ENCODE peak calls at places on chromosome 3, in four cellular contexts. One of them, this sample, is unnamed.

GRCh38 chr3:127065561-127066270 is 82.8 kb downstream of the PLXNA1 start:
- DNase-seq in BJ: no peak
- DNase-seq in CD8-positive, alpha-beta T cell: no peak
- DNase-seq in GM12865: no peak
- DNase-seq in this sample: no peak

GRCh38 chr3:70736009-70736408 is 423.6 kb upstream of the MDFIC2 start:
- DNase-seq in BJ: no peak
- DNase-seq in CD8-positive, alpha-beta T cell: no peak
- DNase-seq in GM12865: no peak
- DNase-seq in this sample: no peak

GRCh38 chr3:143244516-143245063 is 125.0 kb downstream of the CHST2 start:
- DNase-seq in BJ: no peak
- DNase-seq in CD8-positive, alpha-beta T cell: no peak
- DNase-seq in GM12865: no peak
- DNase-seq in this sample: no peak

GRCh38 chr3:138332472-138333073 is 2.9 kb upstream of the NME9 start:
- DNase-seq in BJ: no peak
- DNase-seq in CD8-positive, alpha-beta T cell: no peak
- DNase-seq in GM12865: peak
- DNase-seq in this sample: no peak

GRCh38 chr3:104582092-104582491 is 784.6 kb upstream of the ALCAM start:
- DNase-seq in BJ: no peak
- DNase-seq in CD8-positive, alpha-beta T cell: no peak
- DNase-seq in GM12865: no peak
- DNase-seq in this sample: no peak

GRCh38 chr3:186024210-186024609 is 84.7 kb downstream of the ETV5 start:
- DNase-seq in BJ: no peak
- DNase-seq in CD8-positive, alpha-beta T cell: no peak
- DNase-seq in GM12865: no peak
- DNase-seq in this sample: no peak

GRCh38 chr3:54706783-54707182 is 221.1 kb downstream of the LRTM1 start:
- DNase-seq in BJ: no peak
- DNase-seq in CD8-positive, alpha-beta T cell: no peak
- DNase-seq in GM12865: no peak
- DNase-seq in this sample: no peak

GRCh38 chr3:121482651-121483050 is 63.1 kb downstream of the POLQ start:
- DNase-seq in BJ: peak
- DNase-seq in CD8-positive, alpha-beta T cell: no peak
- DNase-seq in GM12865: no peak
- DNase-seq in this sample: no peak

GRCh38 chr3:108985844-108986243 is 32.2 kb upstream of the GUCA1C start:
- DNase-seq in BJ: no peak
- DNase-seq in CD8-positive, alpha-beta T cell: no peak
- DNase-seq in GM12865: no peak
- DNase-seq in this sample: no peak

GRCh38 chr3:119944091-119944490 is 150.2 kb downstream of the GSK3B start:
- DNase-seq in BJ: no peak
- DNase-seq in CD8-positive, alpha-beta T cell: no peak
- DNase-seq in GM12865: peak
- DNase-seq in this sample: no peak

GRCh38 chr3:160392798-160393197 is 6.2 kb downstream of the IFT80 start:
- DNase-seq in BJ: no peak
- DNase-seq in CD8-positive, alpha-beta T cell: no peak
- DNase-seq in GM12865: no peak
- DNase-seq in this sample: no peak

GRCh38 chr3:106635271-106635670 is 742.0 kb upstream of the CCDC54 start:
- DNase-seq in BJ: peak
- DNase-seq in CD8-positive, alpha-beta T cell: no peak
- DNase-seq in GM12865: peak
- DNase-seq in this sample: no peak

GRCh38 chr3:51978143-51978502 is 3.3 kb downstream of the ABHD14A start:
- DNase-seq in BJ: no peak
- DNase-seq in CD8-positive, alpha-beta T cell: no peak
- DNase-seq in GM12865: no peak
- DNase-seq in this sample: no peak

GRCh38 chr3:118080886-118081285 is 953.8 kb downstream of the IGSF11 start:
- DNase-seq in BJ: no peak
- DNase-seq in CD8-positive, alpha-beta T cell: no peak
- DNase-seq in GM12865: no peak
- DNase-seq in this sample: no peak

GRCh38 chr3:14145236-14145635 is 20.4 kb downstream of the TMEM43 start:
- DNase-seq in BJ: no peak
- DNase-seq in CD8-positive, alpha-beta T cell: no peak
- DNase-seq in GM12865: no peak
- DNase-seq in this sample: no peak

GRCh38 chr3:104796556-104796955 is 570.2 kb upstream of the ALCAM start:
- DNase-seq in BJ: no peak
- DNase-seq in CD8-positive, alpha-beta T cell: no peak
- DNase-seq in GM12865: no peak
- DNase-seq in this sample: no peak

GRCh38 chr3:132079150-132079549 is 44.3 kb upstream of the CPNE4 start:
- DNase-seq in BJ: no peak
- DNase-seq in CD8-positive, alpha-beta T cell: no peak
- DNase-seq in GM12865: no peak
- DNase-seq in this sample: no peak

GRCh38 chr3:184417619-184418327 is 37.9 kb downstream of the CHRD start:
- DNase-seq in BJ: no peak
- DNase-seq in CD8-positive, alpha-beta T cell: peak
- DNase-seq in GM12865: peak
- DNase-seq in this sample: peak

GRCh38 chr3:184409946-184410500 is 30.2 kb downstream of the CHRD start:
- DNase-seq in BJ: no peak
- DNase-seq in CD8-positive, alpha-beta T cell: no peak
- DNase-seq in GM12865: no peak
- DNase-seq in this sample: no peak

GRCh38 chr3:184419171-184419570 is 39.3 kb downstream of the CHRD start:
- DNase-seq in BJ: no peak
- DNase-seq in CD8-positive, alpha-beta T cell: no peak
- DNase-seq in GM12865: no peak
- DNase-seq in this sample: no peak

GRCh38 chr3:184415229-184415517 is 35.3 kb downstream of the CHRD start:
- DNase-seq in BJ: no peak
- DNase-seq in CD8-positive, alpha-beta T cell: no peak
- DNase-seq in GM12865: no peak
- DNase-seq in this sample: no peak

DNA sequence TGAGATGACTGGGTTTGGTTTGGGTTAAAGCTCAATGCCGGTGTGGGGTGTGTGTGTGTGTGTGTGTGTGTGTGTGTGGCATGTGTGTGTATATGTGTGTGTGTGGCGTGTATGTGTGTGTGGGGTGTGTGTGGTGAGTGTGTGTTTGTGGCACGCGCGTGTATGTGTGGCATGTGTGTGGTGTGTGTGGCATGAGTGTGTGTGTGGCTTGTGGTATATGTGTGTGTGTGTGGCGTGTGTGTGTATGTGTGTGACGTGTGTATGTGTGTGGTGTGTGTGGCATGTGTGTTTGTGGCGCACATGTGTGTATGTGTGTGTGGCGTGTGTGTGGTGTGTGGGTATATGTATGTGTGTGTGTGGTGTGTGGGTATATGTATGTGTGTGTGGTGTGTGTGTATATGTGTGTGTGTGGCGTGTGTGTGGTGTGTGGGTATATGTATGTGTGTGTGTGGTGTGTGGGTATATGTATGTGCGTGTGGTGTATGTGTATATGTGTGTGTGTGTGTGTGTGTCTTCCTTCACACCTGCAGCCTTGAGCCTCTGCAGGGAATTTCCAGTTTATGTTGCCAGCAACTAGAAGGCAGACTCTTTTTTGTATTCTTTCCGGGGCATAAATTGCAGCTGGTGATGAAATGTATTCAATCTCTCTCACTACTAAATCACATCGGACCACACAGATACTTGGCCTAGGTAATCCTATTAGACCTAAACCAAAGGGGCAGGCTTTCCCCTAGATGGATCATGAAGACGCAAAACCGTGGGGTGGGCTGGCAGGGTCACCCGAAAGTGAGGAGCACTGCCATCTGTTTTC is 34.8 kb downstream of the CHRD start:
- DNase-seq in BJ: no peak
- DNase-seq in CD8-positive, alpha-beta T cell: no peak
- DNase-seq in GM12865: no peak
- DNase-seq in this sample: no peak
- TF ChIP-seq CTCF in BJ: no peak
- TF ChIP-seq CTCF in CD8-positive, alpha-beta T cell: no peak
- TF ChIP-seq CTCF in GM12865: no peak
- TF ChIP-seq CTCF in this sample: no peak

GRCh38 chr3:38347421-38348200 is 1.0 kb downstream of the XYLB start:
- DNase-seq in BJ: no peak
- DNase-seq in CD8-positive, alpha-beta T cell: no peak
- DNase-seq in GM12865: no peak
- DNase-seq in this sample: no peak

GRCh38 chr3:38345879-38346583 is 554 bp upstream of the XYLB start:
- DNase-seq in BJ: no peak
- DNase-seq in CD8-positive, alpha-beta T cell: no peak
- DNase-seq in GM12865: no peak
- DNase-seq in this sample: no peak

GRCh38 chr3:38346584-38347410 is at the start of gene XYLB:
- DNase-seq in BJ: no peak
- DNase-seq in CD8-positive, alpha-beta T cell: peak
- DNase-seq in GM12865: peak
- DNase-seq in this sample: peak

GRCh38 chr3:38348903-38349302 is 2.3 kb downstream of the XYLB start:
- DNase-seq in BJ: no peak
- DNase-seq in CD8-positive, alpha-beta T cell: no peak
- DNase-seq in GM12865: no peak
- DNase-seq in this sample: no peak

GRCh38 chr3:38343797-38344594 is 2.6 kb upstream of the XYLB start:
- DNase-seq in BJ: no peak
- DNase-seq in CD8-positive, alpha-beta T cell: no peak
- DNase-seq in GM12865: no peak
- DNase-seq in this sample: no peak
- TF ChIP-seq CTCF in BJ: no peak
- TF ChIP-seq CTCF in CD8-positive, alpha-beta T cell: no peak
- TF ChIP-seq CTCF in GM12865: peak
- TF ChIP-seq CTCF in this sample: no peak

GRCh38 chr3:182226995-182227394 is 515.3 kb downstream of the SOX2 start:
- DNase-seq in BJ: no peak
- DNase-seq in CD8-positive, alpha-beta T cell: no peak
- DNase-seq in GM12865: no peak
- DNase-seq in this sample: no peak
- TF ChIP-seq CTCF in BJ: no peak
- TF ChIP-seq CTCF in CD8-positive, alpha-beta T cell: no peak
- TF ChIP-seq CTCF in GM12865: no peak
- TF ChIP-seq CTCF in this sample: no peak

GRCh38 chr3:173009410-173009809 is 131.6 kb downstream of the SPATA16 start:
- DNase-seq in BJ: no peak
- DNase-seq in CD8-positive, alpha-beta T cell: no peak
- DNase-seq in GM12865: no peak
- DNase-seq in this sample: no peak

GRCh38 chr3:173006006-173006405 is 135.0 kb downstream of the SPATA16 start:
- DNase-seq in BJ: no peak
- DNase-seq in CD8-positive, alpha-beta T cell: no peak
- DNase-seq in GM12865: no peak
- DNase-seq in this sample: no peak

GRCh38 chr3:173004681-173005080 is 136.4 kb downstream of the SPATA16 start:
- DNase-seq in BJ: no peak
- DNase-seq in CD8-positive, alpha-beta T cell: no peak
- DNase-seq in GM12865: no peak
- DNase-seq in this sample: no peak

GRCh38 chr3:173008978-173009377 is 132.1 kb downstream of the SPATA16 start:
- DNase-seq in BJ: no peak
- DNase-seq in CD8-positive, alpha-beta T cell: no peak
- DNase-seq in GM12865: no peak
- DNase-seq in this sample: no peak

GRCh38 chr3:173007079-173007723 is 133.8 kb downstream of the SPATA16 start:
- DNase-seq in BJ: no peak
- DNase-seq in CD8-positive, alpha-beta T cell: no peak
- DNase-seq in GM12865: no peak
- DNase-seq in this sample: no peak
- TF ChIP-seq CTCF in BJ: no peak
- TF ChIP-seq CTCF in CD8-positive, alpha-beta T cell: no peak
- TF ChIP-seq CTCF in GM12865: no peak
- TF ChIP-seq CTCF in this sample: no peak

This sample was measured in natural killer cell.